ENCODE peak calls at places on chromosomes 5 and 9, in eight cellular contexts. C, F, I, H, G, Y, M and L are unnamed samples.

GRCh38 chr5:154627711-154628678 is 127.2 kb upstream of the LARP1 start:
- DNase-seq in M (no peak), I (peak; percentile 85), C (no peak), H (no peak), G (no peak), F (no peak), Y (peak; percentile 74), L (no peak)

GRCh38 chr5:170614071-170614490 is 110.3 kb downstream of the KCNIP1 start:
- DNase-seq in C (no peak), F (no peak), Y (no peak), G (no peak), M (peak; percentile 27), H (no peak), I (no peak), L (no peak)

GRCh38 chr5:39411051-39411450 is 13.7 kb downstream of the DAB2 start:
- DNase-seq in Y (peak; percentile 75), C (no peak), M (no peak), H (no peak), I (peak; percentile 90), F (no peak), G (no peak), L (no peak)

GRCh38 chr9:124871156-124871561 is 9.2 kb downstream of the ARPC5L start:
- DNase-seq in M (no peak), C (no peak), F (no peak), I (no peak), H (no peak), G (no peak), Y (no peak), L (no peak)

GRCh38 chr9:122827759-122828090 is 663 bp downstream of the PDCL start:
- DNase-seq in I (no peak), C (no peak), Y (peak; percentile 74), G (no peak), H (no peak), F (no peak), M (no peak), L (no peak)

GRCh38 chr5:122129332-122129731 is at the start of gene ZNF474:
- DNase-seq in H (no peak), M (no peak), I (peak; percentile 93), Y (peak; percentile 98), C (no peak), F (no peak), G (no peak), L (no peak)

GRCh38 chr9:104682642-104683041 is 11.7 kb upstream of the OR13D1 start:
- DNase-seq in M (no peak), F (no peak), Y (peak; percentile 67), I (peak; percentile 66), G (no peak), C (no peak), H (no peak), L (no peak)

GRCh38 chr9:118222375-118222774 is 518.2 kb downstream of the TLR4 start:
- DNase-seq in I (no peak), F (no peak), G (no peak), Y (no peak), M (no peak), H (no peak), C (no peak), L (no peak)

GRCh38 chr9:133238851-133239532 is 29.9 kb upstream of the OBP2B start:
- DNase-seq in H (peak; percentile 74), I (peak; percentile 32), M (peak; percentile 91), C (peak; percentile 70), Y (peak; percentile 78), G (peak; percentile 91), F (peak; percentile 44), L (no peak)

GRCh38 chr9:137240321-137240840 is 706 bp upstream of the TUBB4B start:
- DNase-seq in Y (peak; percentile 92), M (peak; percentile 93), I (peak; percentile 74), G (no peak), C (peak; percentile 85), F (peak; percentile 63), H (peak; percentile 74), L (peak; percentile 93)

GRCh38 chr5:56456002-56456401 is 222.9 kb upstream of the ANKRD55 start:
- DNase-seq in F (no peak), G (no peak), M (no peak), C (no peak), H (no peak), Y (peak; percentile 92), I (no peak), L (no peak)

GRCh38 chr9:122370869-122371467 is at the start of gene PTGS1:
- DNase-seq in F (peak; percentile 62), Y (peak; percentile 67), M (peak; percentile 80), H (peak; percentile 68), G (peak; percentile 65), I (peak; percentile 40), C (peak; percentile 63), L (no peak)

GRCh38 chr9:81455826-81456225 is 233.5 kb downstream of the TLE1 start:
- DNase-seq in I (no peak), M (no peak), G (no peak), F (no peak), H (no peak), C (no peak), Y (no peak), L (no peak)

GRCh38 chr9:37498457-37498856 is 12.7 kb downstream of the POLR1E start:
- DNase-seq in G (no peak), C (no peak), I (no peak), M (no peak), Y (no peak), F (no peak), H (no peak), L (no peak)

GRCh38 chr9:37499297-37499696 is 13.5 kb downstream of the POLR1E start:
- DNase-seq in I (no peak), H (no peak), M (no peak), C (no peak), F (no peak), G (no peak), Y (no peak), L (no peak)

GRCh38 chr9:37495571-37495970 is 9.8 kb downstream of the POLR1E start:
- DNase-seq in Y (no peak), H (no peak), F (no peak), M (no peak), I (no peak), C (no peak), G (no peak), L (no peak)

GRCh38 chr9:37496020-37496419 is 10.3 kb downstream of the POLR1E start:
- DNase-seq in I (no peak), Y (no peak), H (no peak), G (no peak), F (no peak), C (no peak), M (no peak), L (no peak)

GRCh38 chr9:37497320-37497719 is 11.6 kb downstream of the POLR1E start:
- DNase-seq in I (no peak), Y (no peak), H (no peak), C (no peak), G (no peak), M (no peak), F (no peak), L (no peak)
- H3K36me3 ChIP-seq in I (peaks cover 23% of the 10 kb centered on the region), Y (peaks cover 54% of the 10 kb centered on the region), H (peaks cover 66% of the 10 kb centered on the region), C (no peaks in the 10 kb centered on the region), G (peaks cover 63% of the 10 kb centered on the region), M (peaks cover 93% of the 10 kb centered on the region), F (no peaks in the 10 kb centered on the region), L (peaks cover 91% of the 10 kb centered on the region)

GRCh38 chr9:79578891-79579290 is 7.1 kb downstream of the TLE4 start:
- DNase-seq in Y (peak; percentile 61), H (no peak), M (no peak), C (no peak), I (no peak), F (no peak), G (no peak), L (no peak)

GRCh38 chr9:79581794-79582193 is 10.0 kb downstream of the TLE4 start:
- DNase-seq in C (no peak), G (no peak), H (no peak), F (no peak), M (no peak), Y (peak; percentile 92), I (peak; percentile 74), L (no peak)

GRCh38 chr9:79579624-79580023 is 7.9 kb downstream of the TLE4 start:
- DNase-seq in F (no peak), M (no peak), I (no peak), G (no peak), C (no peak), H (no peak), Y (no peak), L (no peak)

GRCh38 chr9:79580065-79580464 is 8.3 kb downstream of the TLE4 start:
- DNase-seq in Y (no peak), G (no peak), F (no peak), M (no peak), C (no peak), I (no peak), H (no peak), L (no peak)

DNA sequence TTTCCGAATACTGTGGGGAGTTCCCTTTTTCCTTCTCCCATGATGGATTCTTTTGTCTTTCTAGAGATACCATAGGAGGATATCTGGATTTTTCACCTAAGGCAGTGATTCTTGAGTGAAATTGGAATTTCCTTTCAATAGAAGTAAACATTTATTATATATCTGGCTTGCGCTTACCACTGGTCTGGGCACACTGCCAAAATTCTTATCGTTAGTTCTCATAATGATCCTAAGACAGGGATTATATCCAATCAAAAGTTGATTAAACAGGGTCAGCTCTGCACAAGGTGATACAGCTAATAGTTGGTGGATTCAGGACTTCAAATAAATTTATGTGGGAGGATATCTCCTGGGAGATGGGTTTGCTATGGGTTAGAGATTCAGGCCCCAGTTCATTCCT is 9.6 kb downstream of the TLE4 start:
- DNase-seq in M (no peak), Y (peak; percentile 23), H (peak; percentile 33), C (no peak), I (peak; percentile 66), F (no peak), G (no peak), L (no peak)
- H3K4me1 ChIP-seq in M (peaks cover 18% of the 10 kb centered on the region), Y (peaks cover 34% of the 10 kb centered on the region), H (peaks cover 36% of the 10 kb centered on the region), C (peaks cover 25% of the 10 kb centered on the region), I (peaks cover 7% of the 10 kb centered on the region), F (no peaks in the 10 kb centered on the region), G (peaks cover 5% of the 10 kb centered on the region), L (peaks cover 22% of the 10 kb centered on the region)

DNA sequence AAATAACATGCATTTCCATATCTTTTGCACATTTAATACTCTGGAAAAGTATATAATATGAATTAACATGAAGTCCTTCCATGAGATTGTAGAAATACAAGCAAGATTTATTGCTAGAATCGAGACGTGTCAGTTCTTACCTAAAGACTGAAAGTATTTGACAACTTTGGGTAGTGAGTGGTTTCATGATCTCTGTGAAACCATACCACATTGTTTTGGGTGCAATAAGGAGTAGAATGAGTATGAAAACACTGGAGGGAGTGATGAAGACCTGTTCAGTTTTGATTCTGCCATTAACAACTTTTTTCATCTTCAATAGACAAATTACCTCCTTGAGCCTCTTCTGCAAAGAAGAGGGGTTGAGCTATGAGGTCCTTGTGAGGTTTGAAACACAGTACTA is 133.7 kb downstream of the NUDT12 start:
- DNase-seq in G (no peak), I (no peak), C (no peak), H (no peak), M (no peak), F (no peak), Y (no peak), L (no peak)
- H3K27ac ChIP-seq in G (no peak overlapping the region), I (no peak overlapping the region), C (no peak overlapping the region), H (no peak overlapping the region), M (no peak overlapping the region), F (no peak overlapping the region), Y (no peak overlapping the region), L (no peak overlapping the region)

DNA sequence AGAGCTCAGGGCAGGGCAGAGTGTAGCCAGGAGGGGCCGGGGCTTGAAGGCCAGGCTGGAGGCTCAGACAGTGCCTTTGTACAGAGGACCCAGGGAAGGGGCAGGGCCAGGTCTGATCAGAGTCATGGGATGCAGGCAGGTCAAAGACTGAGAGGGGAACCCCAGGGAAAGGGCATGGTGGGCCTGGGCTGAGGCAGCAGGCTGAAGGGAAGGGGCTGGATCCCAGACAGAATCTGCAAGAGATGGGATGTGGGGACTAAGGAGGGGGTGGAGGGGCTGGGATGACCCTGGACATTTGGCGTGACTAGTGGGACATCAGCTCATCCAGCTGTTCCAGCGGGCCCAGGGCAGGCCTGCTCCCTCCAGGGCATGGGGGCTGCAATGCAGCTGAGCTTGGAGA is 15.5 kb upstream of the MRNIP start:
- DNase-seq in F (no peak), Y (no peak), H (no peak), C (no peak), M (no peak), G (no peak), I (no peak), L (no peak)
- H3K36me3 ChIP-seq in F (no peaks in the 10 kb centered on the region), Y (peaks cover 25% of the 10 kb centered on the region), H (peaks cover 61% of the 10 kb centered on the region), C (no peaks in the 10 kb centered on the region), M (peaks cover 81% of the 10 kb centered on the region), G (peaks cover 3% of the 10 kb centered on the region), I (peaks cover 29% of the 10 kb centered on the region), L (peaks cover 49% of the 10 kb centered on the region)